ENCODE peak calls at places on chromosomes 5 and 9, in seven cellular contexts. M, H, C, X, L, A and P are unnamed samples. For H3K36me3, the result is how much of the 10 kb centered on the place peaks cover.

GRCh38 chr5:128673411-128673957 is 135.4 kb upstream of the FBN2 start:
- DNase-seq in A (no peak), H (no peak), M (no peak), X (no peak), C (no peak), L (no peak), P (no peak)

GRCh38 chr5:120380644-120381043 is 83.5 kb upstream of the PRR16 start:
- DNase-seq in H (no peak), A (no peak), C (no peak), X (no peak), M (no peak), L (no peak), P (no peak)

GRCh38 chr9:23322392-23322791 is 503.6 kb downstream of the ELAVL2 start:
- DNase-seq in H (no peak), L (no peak), A (no peak), X (no peak), M (no peak), C (no peak), P (no peak)

GRCh38 chr9:113350937-113351336 is 1.6 kb downstream of the BSPRY start:
- DNase-seq in C (no peak), M (no peak), L (no peak), A (no peak), H (no peak), X (no peak), P (no peak)

GRCh38 chr5:112710896-112711295 is 26.8 kb upstream of the APC start:
- DNase-seq in A (no peak), C (no peak), L (no peak), M (no peak), H (no peak), X (no peak), P (no peak)

GRCh38 chr9:112337547-112337946 is 4.1 kb upstream of the PTBP3 start:
- DNase-seq in L (no peak), A (no peak), H (no peak), M (no peak), C (no peak), X (no peak), P (no peak)

GRCh38 chr9:35748858-35749514 is at the start of the genes GBA2 and RGP1:
- DNase-seq in C (peak), A (peak), H (peak), M (peak), L (peak), X (peak), P (peak)

GRCh38 chr5:111584651-111585050 is 72.3 kb upstream of the STARD4 start:
- DNase-seq in C (no peak), H (no peak), M (no peak), L (no peak), A (peak), X (no peak), P (no peak)

GRCh38 chr5:26236936-26237335 is 801.5 kb downstream of the CDH9 start:
- DNase-seq in X (no peak), M (no peak), L (no peak), H (no peak), C (no peak), A (no peak), P (no peak)

GRCh38 chr5:17907094-17907493 is 272.8 kb downstream of the TAF11L14 start:
- DNase-seq in A (no peak), H (no peak), M (no peak), L (no peak), X (no peak), C (no peak), P (no peak)

GRCh38 chr9:114031037-114031436 is 47.1 kb downstream of the AMBP start:
- DNase-seq in C (no peak), H (no peak), M (no peak), L (no peak), X (no peak), A (no peak), P (no peak)

GRCh38 chr5:119243888-119244287 is 111.9 kb upstream of the TNFAIP8 start:
- DNase-seq in C (no peak), M (no peak), H (no peak), A (no peak), X (no peak), L (no peak), P (no peak)

GRCh38 chr5:33563983-33564908 is 123.5 kb downstream of the TARS1 start:
- DNase-seq in M (no peak), X (peak), L (no peak), A (no peak), H (no peak), C (no peak), P (no peak)

GRCh38 chr9:129752915-129753724 is at the start of gene PTGES:
- DNase-seq in C (peak), L (peak), H (peak), A (peak), M (peak), X (peak), P (peak)

GRCh38 chr9:81737871-81738507 is 48.6 kb upstream of the TLE1 start:
- DNase-seq in M (peak), C (peak), X (no peak), H (no peak), L (peak), A (peak), P (peak)

GRCh38 chr5:10140195-10140973 is 109.3 kb downstream of the ATPSCKMT start:
- DNase-seq in X (peak), L (no peak), M (no peak), C (no peak), H (no peak), A (no peak), P (no peak)

GRCh38 chr5:109849478-109850088 is 159.9 kb downstream of the MAN2A1 start:
- DNase-seq in L (no peak), C (no peak), A (no peak), H (no peak), M (no peak), X (no peak), P (no peak)

GRCh38 chr5:109852371-109853160 is 162.8 kb downstream of the MAN2A1 start:
- DNase-seq in X (no peak), C (no peak), A (peak), L (no peak), H (no peak), M (no peak), P (no peak)

GRCh38 chr5:109855056-109855455 is 165.3 kb downstream of the MAN2A1 start:
- DNase-seq in C (no peak), M (no peak), A (peak), X (no peak), H (no peak), L (no peak), P (no peak)

GRCh38 chr5:109857405-109858031 is 167.8 kb downstream of the MAN2A1 start:
- DNase-seq in C (no peak), L (peak), X (no peak), M (no peak), H (no peak), A (no peak), P (no peak)

DNA sequence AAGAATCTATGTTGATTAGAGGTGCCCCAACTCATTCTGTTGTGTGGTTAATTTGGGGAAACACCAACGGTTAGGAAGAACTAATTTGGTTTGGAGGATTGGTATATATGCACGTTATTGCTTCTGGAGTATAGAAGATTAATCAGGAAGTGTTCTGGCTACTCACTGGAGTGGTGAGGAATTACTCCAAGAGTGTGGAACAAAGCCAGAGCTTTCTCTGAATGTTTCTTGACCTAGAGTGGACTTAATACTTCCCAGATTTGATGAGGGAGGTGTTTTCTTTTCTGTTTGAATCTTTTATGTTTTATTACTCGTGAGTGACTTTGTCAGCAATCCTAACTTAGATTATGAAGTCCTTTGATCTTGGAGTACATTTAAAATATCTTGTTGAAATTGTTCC is 163.6 kb downstream of the MAN2A1 start:
- DNase-seq in M (no peak), A (peak), L (no peak), H (no peak), X (no peak), C (no peak), P (no peak)
- H3K36me3 ChIP-seq in M (half or more), A (under half), L (under half), H (under half), X (under half), C (under half), P (under half)

GRCh38 chr5:158947831-158948230 is 151.9 kb downstream of the EBF1 start:
- DNase-seq in L (no peak), M (no peak), H (no peak), A (peak), C (no peak), X (no peak), P (no peak)
- H3K36me3 ChIP-seq in L (under half), M (under half), H (under half), A (under half), C (under half), X (under half), P (under half)

GRCh38 chr5:83492331-83492730 is 20.8 kb downstream of the VCAN start:
- DNase-seq in C (no peak), M (no peak), X (no peak), L (no peak), H (no peak), A (no peak), P (no peak)
- H3K36me3 ChIP-seq in C (under half), M (under half), X (under half), L (under half), H (under half), A (under half), P (under half)

GRCh38 chr9:78306222-78307076 is 9.5 kb downstream of the PSAT1 start:
- DNase-seq in A (no peak), C (no peak), L (peak), M (no peak), H (no peak), X (no peak), P (no peak)
- H3K36me3 ChIP-seq in A (under half), C (under half), L (under half), M (under half), H (under half), X (half or more), P (under half)

DNA sequence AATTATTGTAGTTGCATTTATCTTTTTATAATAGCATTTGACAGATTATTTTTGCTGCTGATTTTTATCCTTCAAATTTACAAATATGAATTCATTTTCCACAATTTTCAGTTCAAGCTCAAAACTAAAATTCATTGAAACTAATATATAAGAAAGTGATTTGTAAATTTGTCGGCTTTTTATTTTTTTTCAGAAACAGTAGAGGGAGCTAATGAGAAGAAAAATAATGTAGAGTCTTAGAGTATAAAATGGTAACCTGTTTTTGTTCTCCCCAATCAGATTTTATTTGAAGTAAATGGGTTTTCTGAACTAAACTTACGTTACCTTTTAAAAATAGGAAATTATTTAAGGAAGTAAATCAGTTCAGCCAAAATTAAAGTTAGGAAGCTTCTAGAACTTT is 19.2 kb downstream of the PRRC1 start:
- DNase-seq in H (no peak), M (no peak), A (no peak), L (no peak), C (no peak), X (peak), P (no peak)
- H3K36me3 ChIP-seq in H (half or more), M (half or more), A (under half), L (under half), C (under half), X (under half), P (half or more)

DNA sequence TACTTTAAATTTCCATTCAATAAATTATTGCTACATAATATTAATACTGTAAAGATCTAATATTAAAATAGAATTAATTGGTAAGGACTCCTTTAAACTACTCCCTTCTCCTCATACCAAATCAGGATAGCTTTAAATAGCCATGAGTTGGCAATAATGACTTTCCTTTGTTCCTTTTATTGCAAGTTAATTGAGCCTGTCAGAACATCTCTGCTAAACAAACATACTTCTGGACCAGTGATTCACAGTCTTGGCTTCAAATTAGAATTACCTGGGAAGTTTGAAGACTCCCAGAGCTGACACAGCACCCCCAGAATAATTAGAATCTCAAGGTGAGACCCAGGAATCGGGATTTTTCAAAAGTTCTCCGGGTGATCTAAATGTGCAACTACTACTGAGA is 18.7 kb downstream of the C5orf58 start:
- DNase-seq in X (no peak), C (no peak), L (no peak), A (no peak), M (no peak), H (no peak), P (no peak)
- H3K36me3 ChIP-seq in X (under half), C (under half), L (under half), A (under half), M (under half), H (under half), P (under half)

DNA sequence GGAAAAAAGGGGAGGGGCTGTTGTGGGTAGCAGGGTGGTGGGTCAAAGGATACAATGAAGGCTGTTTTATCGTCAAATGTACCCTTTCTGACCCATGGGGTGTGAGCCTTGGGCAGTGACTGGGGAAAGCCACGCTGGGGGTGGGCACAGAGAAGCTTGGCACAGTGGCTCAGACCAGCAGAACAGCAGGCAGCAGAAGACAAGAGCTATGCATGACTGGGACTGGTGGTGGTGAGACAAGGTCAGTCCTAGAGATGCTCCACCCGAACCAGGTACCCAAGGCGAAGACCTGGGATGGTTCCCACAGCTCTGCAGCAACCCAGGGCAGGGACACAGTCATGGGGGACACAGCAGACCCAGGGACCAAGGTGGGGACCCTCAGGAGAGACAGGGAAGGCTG is 38.3 kb downstream of the BICD2 start:
- DNase-seq in H (peak), C (no peak), L (no peak), A (no peak), X (no peak), M (no peak), P (peak)
- H3K36me3 ChIP-seq in H (under half), C (under half), L (under half), A (under half), X (under half), M (under half), P (under half)

DNA sequence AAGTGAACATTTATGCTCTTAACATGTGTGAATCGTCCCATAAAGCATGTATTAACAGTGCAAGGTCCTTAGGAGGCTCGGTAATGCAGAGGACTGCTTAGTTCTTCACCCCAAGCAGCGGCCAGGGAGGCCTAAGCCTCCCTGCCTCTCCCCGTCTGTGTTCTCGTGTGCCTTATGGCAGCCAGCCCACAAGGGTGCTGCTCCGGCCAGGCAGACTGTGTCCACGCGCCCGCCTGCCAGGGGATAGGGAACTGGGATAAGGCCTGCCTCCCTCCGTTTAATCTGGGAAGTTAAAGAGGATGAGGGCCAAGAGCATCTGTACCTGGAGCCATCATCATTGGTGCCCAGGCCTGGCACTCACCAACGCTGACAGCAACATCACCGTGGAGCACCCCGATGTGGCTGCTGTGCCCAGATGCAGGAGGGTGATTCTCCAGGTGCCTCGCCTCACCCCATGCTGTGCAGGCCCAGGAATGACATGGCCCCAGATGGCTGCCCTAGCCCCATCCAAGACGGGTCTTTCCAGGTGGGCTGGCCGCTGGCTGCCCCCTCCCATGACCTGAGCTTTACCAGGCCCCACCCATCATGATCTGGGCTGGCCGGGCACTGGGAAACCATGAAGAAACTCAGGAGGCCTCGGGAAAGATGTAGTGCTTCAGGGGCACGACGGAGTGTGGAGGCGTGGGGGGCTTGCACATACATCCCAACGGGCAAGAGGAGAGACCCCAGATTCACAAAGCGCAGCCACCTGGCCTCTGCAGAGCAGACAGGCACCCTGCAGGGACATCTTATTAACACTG is 35.6 kb upstream of the SUSD3 start:
- DNase-seq in M (no peak), C (no peak), X (no peak), A (no peak), H (no peak), L (no peak), P (no peak)
- H3K36me3 ChIP-seq in M (under half), C (under half), X (under half), A (under half), H (under half), L (under half), P (under half)

GRCh38 chr5:109744261-109744660 is 54.5 kb downstream of the MAN2A1 start:
- DNase-seq in C (no peak), L (no peak), A (no peak), X (no peak), H (no peak), M (no peak), P (no peak)
- H3K36me3 ChIP-seq in C (under half), L (under half), A (under half), X (under half), H (under half), M (under half), P (under half)

DNA sequence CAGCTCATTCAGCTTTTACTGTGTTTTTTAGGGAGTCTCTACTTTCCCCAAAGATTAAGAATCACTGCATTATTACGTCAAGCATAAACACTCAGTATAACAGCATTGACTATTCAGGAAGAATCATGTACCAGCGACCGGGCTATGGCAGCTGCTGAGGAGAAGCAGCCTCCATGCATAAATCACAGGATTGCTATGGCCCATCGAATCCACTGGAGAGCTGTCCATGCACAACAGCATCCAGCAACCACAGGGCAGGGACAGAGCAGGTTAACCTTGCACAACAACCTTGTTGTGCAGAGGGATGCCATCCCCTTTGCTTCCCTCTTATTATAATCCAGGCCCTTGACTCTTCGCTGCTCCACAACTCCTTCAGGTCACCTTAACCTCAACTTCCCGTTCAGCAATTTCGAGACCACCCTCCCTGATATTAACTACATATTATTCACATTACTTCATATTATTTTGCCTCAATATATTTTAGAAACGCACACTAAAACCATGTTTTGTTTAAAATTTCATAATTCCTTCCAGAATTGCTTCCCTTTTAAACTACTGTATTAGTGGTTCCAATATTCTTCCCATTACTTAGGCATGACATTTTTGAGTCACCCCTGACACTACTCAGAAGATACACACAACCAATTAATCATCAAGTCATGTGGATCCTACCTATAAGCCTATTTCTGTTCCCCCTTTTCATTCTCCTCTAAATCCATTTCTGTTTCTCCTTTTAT is 991 bp downstream of the IARS1 start:
- DNase-seq in M (no peak), X (no peak), H (no peak), L (no peak), A (peak), C (no peak), P (no peak)
- H3K36me3 ChIP-seq in M (under half), X (under half), H (under half), L (under half), A (under half), C (under half), P (under half)